ENCODE peak calls at places on chromosomes 12 and 14, in seven cellular contexts. One of them, this sample, is unnamed.

GRCh38 chr12:25089738-25090137 is 105.2 kb downstream of the DNAI7 start:
- DNase-seq in tibial artery: no peak
- DNase-seq in stomach: peak; percentile 41
- DNase-seq in hepatocyte: no peak
- DNase-seq in osteoblast: no peak
- DNase-seq in heart right ventricle: no peak
- DNase-seq in upper lobe of right lung: no peak
- DNase-seq in this sample: peak; percentile 4

GRCh38 chr14:35351897-35352273 is 52.7 kb downstream of the NFKBIA start:
- DNase-seq in stomach: no peak
- DNase-seq in hepatocyte: no peak
- DNase-seq in upper lobe of right lung: no peak
- DNase-seq in osteoblast: no peak
- DNase-seq in heart right ventricle: no peak
- DNase-seq in tibial artery: no peak
- DNase-seq in this sample: no peak

GRCh38 chr12:108729612-108730336 is 1.5 kb downstream of the CORO1C start:
- DNase-seq in hepatocyte: peak; percentile 33
- DNase-seq in osteoblast: peak; percentile 72
- DNase-seq in tibial artery: no peak
- DNase-seq in upper lobe of right lung: no peak
- DNase-seq in stomach: no peak
- DNase-seq in heart right ventricle: no peak
- DNase-seq in this sample: no peak

GRCh38 chr12:114339626-114340025 is 66.3 kb downstream of the TBX5 start:
- DNase-seq in heart right ventricle: no peak
- DNase-seq in tibial artery: no peak
- DNase-seq in stomach: no peak
- DNase-seq in upper lobe of right lung: no peak
- DNase-seq in hepatocyte: no peak
- DNase-seq in osteoblast: no peak
- DNase-seq in this sample: no peak

GRCh38 chr12:75116611-75117010 is 93.0 kb downstream of the KCNC2 start:
- DNase-seq in hepatocyte: no peak
- DNase-seq in osteoblast: no peak
- DNase-seq in heart right ventricle: no peak
- DNase-seq in upper lobe of right lung: no peak
- DNase-seq in tibial artery: no peak
- DNase-seq in stomach: no peak
- DNase-seq in this sample: no peak

GRCh38 chr14:32567543-32568384 is 238.7 kb downstream of the AKAP6 start:
- DNase-seq in upper lobe of right lung: no peak
- DNase-seq in osteoblast: no peak
- DNase-seq in tibial artery: no peak
- DNase-seq in stomach: no peak
- DNase-seq in hepatocyte: no peak
- DNase-seq in heart right ventricle: no peak
- DNase-seq in this sample: no peak

GRCh38 chr14:36217027-36217426 is 40.5 kb upstream of the PTCSC3 start:
- DNase-seq in tibial artery: no peak
- DNase-seq in stomach: peak; percentile 44
- DNase-seq in osteoblast: no peak
- DNase-seq in upper lobe of right lung: no peak
- DNase-seq in heart right ventricle: no peak
- DNase-seq in hepatocyte: no peak
- DNase-seq in this sample: no peak

GRCh38 chr14:101360045-101360931 is 201.0 kb upstream of the DIO3 start:
- DNase-seq in heart right ventricle: peak; percentile 32
- DNase-seq in hepatocyte: peak; percentile 68
- DNase-seq in stomach: no peak
- DNase-seq in osteoblast: peak; percentile 75
- DNase-seq in tibial artery: peak; percentile 84
- DNase-seq in upper lobe of right lung: no peak
- DNase-seq in this sample: no peak

GRCh38 chr14:79528843-79529405 is 682.4 kb downstream of the DIO2 start:
- DNase-seq in hepatocyte: no peak
- DNase-seq in stomach: no peak
- DNase-seq in upper lobe of right lung: no peak
- DNase-seq in heart right ventricle: no peak
- DNase-seq in tibial artery: no peak
- DNase-seq in osteoblast: no peak
- DNase-seq in this sample: no peak

GRCh38 chr14:42469637-42470426 is 863.2 kb downstream of the LRFN5 start:
- DNase-seq in tibial artery: no peak
- DNase-seq in osteoblast: peak; percentile 35
- DNase-seq in stomach: no peak
- DNase-seq in hepatocyte: no peak
- DNase-seq in upper lobe of right lung: no peak
- DNase-seq in heart right ventricle: no peak
- DNase-seq in this sample: no peak

GRCh38 chr12:87025976-87026375 is 769.8 kb upstream of the MGAT4C start:
- DNase-seq in hepatocyte: no peak
- DNase-seq in stomach: no peak
- DNase-seq in heart right ventricle: no peak
- DNase-seq in osteoblast: no peak
- DNase-seq in tibial artery: no peak
- DNase-seq in upper lobe of right lung: no peak
- DNase-seq in this sample: no peak

GRCh38 chr14:50910495-50911420 is 33.5 kb downstream of the PYGL start:
- DNase-seq in osteoblast: no peak
- DNase-seq in stomach: no peak
- DNase-seq in tibial artery: no peak
- DNase-seq in upper lobe of right lung: no peak
- DNase-seq in heart right ventricle: no peak
- DNase-seq in hepatocyte: no peak
- DNase-seq in this sample: no peak

GRCh38 chr12:91065377-91065776 is 7.6 kb upstream of the KERA start:
- DNase-seq in tibial artery: no peak
- DNase-seq in osteoblast: no peak
- DNase-seq in upper lobe of right lung: no peak
- DNase-seq in hepatocyte: no peak
- DNase-seq in stomach: no peak
- DNase-seq in heart right ventricle: no peak
- DNase-seq in this sample: no peak

GRCh38 chr14:106174206-106174605 is 647.8 kb downstream of the TMEM121 start:
- DNase-seq in osteoblast: no peak
- DNase-seq in upper lobe of right lung: no peak
- DNase-seq in stomach: peak; percentile 32
- DNase-seq in hepatocyte: no peak
- DNase-seq in heart right ventricle: no peak
- DNase-seq in tibial artery: no peak
- DNase-seq in this sample: no peak

GRCh38 chr12:130474599-130474998 is 136.9 kb downstream of the PIWIL1 start:
- DNase-seq in upper lobe of right lung: no peak
- DNase-seq in tibial artery: no peak
- DNase-seq in heart right ventricle: no peak
- DNase-seq in stomach: no peak
- DNase-seq in osteoblast: no peak
- DNase-seq in hepatocyte: no peak
- DNase-seq in this sample: no peak

GRCh38 chr12:14959463-14959862 is 1.9 kb downstream of the ARHGDIB start:
- DNase-seq in upper lobe of right lung: no peak
- DNase-seq in hepatocyte: no peak
- DNase-seq in heart right ventricle: no peak
- DNase-seq in tibial artery: no peak
- DNase-seq in osteoblast: peak; percentile 21
- DNase-seq in stomach: no peak
- DNase-seq in this sample: no peak

GRCh38 chr12:14959126-14959440 is 2.3 kb downstream of the ARHGDIB start:
- DNase-seq in upper lobe of right lung: no peak
- DNase-seq in osteoblast: no peak
- DNase-seq in heart right ventricle: no peak
- DNase-seq in hepatocyte: no peak
- DNase-seq in tibial artery: no peak
- DNase-seq in stomach: no peak
- DNase-seq in this sample: no peak

GRCh38 chr12:14958361-14959125 is 2.9 kb downstream of the ARHGDIB start:
- DNase-seq in heart right ventricle: no peak
- DNase-seq in upper lobe of right lung: no peak
- DNase-seq in osteoblast: no peak
- DNase-seq in stomach: no peak
- DNase-seq in tibial artery: no peak
- DNase-seq in hepatocyte: no peak
- DNase-seq in this sample: no peak

GRCh38 chr12:14960548-14961465 is 594 bp downstream of the ARHGDIB start:
- DNase-seq in hepatocyte: no peak
- DNase-seq in stomach: no peak
- DNase-seq in heart right ventricle: peak; percentile 42
- DNase-seq in osteoblast: peak; percentile 60
- DNase-seq in upper lobe of right lung: peak; percentile 68
- DNase-seq in tibial artery: no peak
- DNase-seq in this sample: peak; percentile 57

DNA sequence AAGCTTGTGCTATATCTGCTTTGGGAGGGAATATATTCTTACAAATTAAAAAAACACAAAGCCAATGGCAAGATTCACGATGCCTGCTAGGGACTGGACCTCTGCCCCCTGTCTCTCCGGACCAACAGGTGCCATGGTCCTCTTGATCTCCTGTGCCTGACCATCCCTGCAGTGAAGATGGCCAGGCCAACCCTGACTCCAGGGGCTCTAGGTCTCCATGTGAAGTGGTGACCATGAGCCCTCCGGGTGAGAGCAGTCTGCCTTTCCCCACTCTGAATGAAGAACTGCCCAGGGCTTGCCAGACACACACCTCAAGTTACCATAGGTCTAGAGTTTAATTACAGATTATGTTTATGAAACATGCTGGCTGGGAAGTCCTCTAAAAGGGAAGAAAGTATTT is 1.5 kb downstream of the ARHGDIB start:
- DNase-seq in osteoblast: no peak
- DNase-seq in tibial artery: no peak
- DNase-seq in stomach: no peak
- DNase-seq in hepatocyte: no peak
- DNase-seq in upper lobe of right lung: no peak
- DNase-seq in heart right ventricle: no peak
- DNase-seq in this sample: no peak
- H3K4me1 ChIP-seq in osteoblast: peaks cover 11% of the 10 kb centered on the region
- H3K4me1 ChIP-seq in tibial artery: no peaks in the 10 kb centered on the region
- H3K4me1 ChIP-seq in stomach: no peaks in the 10 kb centered on the region
- H3K4me1 ChIP-seq in hepatocyte: no peaks in the 10 kb centered on the region
- H3K4me1 ChIP-seq in upper lobe of right lung: peaks cover 23% of the 10 kb centered on the region
- H3K4me1 ChIP-seq in heart right ventricle: no peaks in the 10 kb centered on the region
- H3K4me1 ChIP-seq in this sample: peaks cover 22% of the 10 kb centered on the region

GRCh38 chr14:38074091-38074490 is 133.6 kb upstream of the SSTR1 start:
- DNase-seq in tibial artery: no peak
- DNase-seq in upper lobe of right lung: no peak
- DNase-seq in hepatocyte: no peak
- DNase-seq in osteoblast: no peak
- DNase-seq in heart right ventricle: no peak
- DNase-seq in stomach: no peak
- DNase-seq in this sample: no peak

GRCh38 chr14:38074754-38075153 is 132.9 kb upstream of the SSTR1 start:
- DNase-seq in stomach: no peak
- DNase-seq in upper lobe of right lung: no peak
- DNase-seq in hepatocyte: no peak
- DNase-seq in osteoblast: no peak
- DNase-seq in heart right ventricle: no peak
- DNase-seq in tibial artery: no peak
- DNase-seq in this sample: no peak

GRCh38 chr14:38073641-38074040 is 134.1 kb upstream of the SSTR1 start:
- DNase-seq in hepatocyte: no peak
- DNase-seq in osteoblast: no peak
- DNase-seq in upper lobe of right lung: no peak
- DNase-seq in stomach: no peak
- DNase-seq in heart right ventricle: no peak
- DNase-seq in tibial artery: no peak
- DNase-seq in this sample: no peak

GRCh38 chr14:38065101-38065762 is 142.5 kb upstream of the SSTR1 start:
- DNase-seq in tibial artery: no peak
- DNase-seq in hepatocyte: no peak
- DNase-seq in osteoblast: peak; percentile 8
- DNase-seq in upper lobe of right lung: no peak
- DNase-seq in stomach: no peak
- DNase-seq in heart right ventricle: no peak
- DNase-seq in this sample: no peak

DNA sequence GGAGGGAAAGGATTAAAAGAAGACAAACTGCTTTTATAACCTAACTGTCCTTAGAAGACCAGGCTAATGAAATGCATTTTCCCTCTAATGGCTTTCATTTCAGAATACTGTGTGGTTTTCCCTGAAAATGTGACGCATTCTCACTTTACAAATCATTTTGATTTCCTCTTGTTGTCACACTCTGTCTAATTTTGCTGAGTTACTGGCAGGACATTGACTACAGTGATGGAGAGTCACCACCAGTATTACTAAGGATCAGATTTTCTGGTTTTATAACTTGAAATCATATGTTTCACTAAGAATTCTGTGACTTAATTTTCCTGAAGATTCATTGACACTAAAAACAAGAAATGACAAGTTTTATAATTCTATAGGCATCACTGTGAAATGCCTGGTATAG is 137.5 kb upstream of the SSTR1 start:
- DNase-seq in stomach: no peak
- DNase-seq in tibial artery: no peak
- DNase-seq in hepatocyte: no peak
- DNase-seq in heart right ventricle: no peak
- DNase-seq in upper lobe of right lung: no peak
- DNase-seq in osteoblast: peak; percentile 5
- DNase-seq in this sample: no peak
- H3K4me1 ChIP-seq in stomach: no peaks in the 10 kb centered on the region
- H3K4me1 ChIP-seq in tibial artery: no peaks in the 10 kb centered on the region
- H3K4me1 ChIP-seq in hepatocyte: no peaks in the 10 kb centered on the region
- H3K4me1 ChIP-seq in heart right ventricle: no peaks in the 10 kb centered on the region
- H3K4me1 ChIP-seq in upper lobe of right lung: no peaks in the 10 kb centered on the region
- H3K4me1 ChIP-seq in osteoblast: no peaks in the 10 kb centered on the region
- H3K4me1 ChIP-seq in this sample: no peaks in the 10 kb centered on the region

DNA sequence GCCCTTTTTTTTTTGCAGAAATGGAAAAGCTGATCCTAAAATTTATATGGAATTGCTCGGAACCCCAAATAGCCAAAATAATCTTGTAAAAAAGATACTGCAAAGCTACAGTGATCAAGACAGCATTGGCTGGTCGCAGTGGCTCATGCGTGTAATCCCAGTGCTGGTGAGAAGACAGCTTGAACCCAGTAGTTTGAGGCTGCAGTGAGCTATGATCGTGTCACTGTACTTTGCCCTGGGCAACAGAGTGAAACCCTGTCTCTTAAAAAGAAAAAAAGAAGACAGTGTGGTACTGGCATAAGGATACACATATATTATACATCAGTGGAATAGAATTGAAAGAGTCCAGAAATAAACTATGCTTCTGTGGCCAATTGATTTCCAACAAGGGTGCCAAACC is 5.4 kb downstream of the ITGB7 start:
- DNase-seq in tibial artery: no peak
- DNase-seq in heart right ventricle: no peak
- DNase-seq in hepatocyte: no peak
- DNase-seq in upper lobe of right lung: peak; percentile 15
- DNase-seq in osteoblast: no peak
- DNase-seq in stomach: no peak
- DNase-seq in this sample: no peak
- H3K4me1 ChIP-seq in tibial artery: peaks cover 11% of the 10 kb centered on the region
- H3K4me1 ChIP-seq in heart right ventricle: no peaks in the 10 kb centered on the region
- H3K4me1 ChIP-seq in hepatocyte: peaks cover 3% of the 10 kb centered on the region
- H3K4me1 ChIP-seq in upper lobe of right lung: peaks cover 13% of the 10 kb centered on the region
- H3K4me1 ChIP-seq in osteoblast: peaks cover 22% of the 10 kb centered on the region
- H3K4me1 ChIP-seq in stomach: no peaks in the 10 kb centered on the region
- H3K4me1 ChIP-seq in this sample: peaks cover 10% of the 10 kb centered on the region

DNA sequence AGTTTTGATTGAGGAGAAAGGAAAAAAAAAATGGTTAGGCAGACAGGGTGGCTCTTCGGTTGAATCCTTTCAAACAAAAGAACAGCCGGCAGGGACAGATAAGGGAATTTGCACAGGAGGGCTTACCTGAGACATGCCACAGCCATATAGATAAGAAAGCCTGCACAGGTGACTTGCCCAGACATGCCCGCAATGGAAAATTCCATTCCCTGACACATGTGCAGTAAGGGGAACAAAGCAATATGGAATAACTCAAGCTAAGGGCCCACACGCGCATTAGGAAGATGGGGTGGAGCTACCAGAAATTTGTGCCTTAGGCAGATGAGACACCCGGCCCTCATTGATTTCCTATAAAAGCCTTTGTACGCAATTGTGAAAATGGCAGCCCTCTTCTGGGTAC is 86.7 kb downstream of the TMEM260 start:
- DNase-seq in stomach: no peak
- DNase-seq in osteoblast: no peak
- DNase-seq in tibial artery: no peak
- DNase-seq in upper lobe of right lung: no peak
- DNase-seq in hepatocyte: peak; percentile 65
- DNase-seq in heart right ventricle: no peak
- DNase-seq in this sample: peak; percentile 67
- H3K4me1 ChIP-seq in stomach: no peaks in the 10 kb centered on the region
- H3K4me1 ChIP-seq in osteoblast: no peaks in the 10 kb centered on the region
- H3K4me1 ChIP-seq in tibial artery: no peaks in the 10 kb centered on the region
- H3K4me1 ChIP-seq in upper lobe of right lung: no peaks in the 10 kb centered on the region
- H3K4me1 ChIP-seq in hepatocyte: peaks cover 15% of the 10 kb centered on the region
- H3K4me1 ChIP-seq in heart right ventricle: no peaks in the 10 kb centered on the region
- H3K4me1 ChIP-seq in this sample: peaks cover 15% of the 10 kb centered on the region

This sample was measured in keratinocyte.